ENCODE peak calls at places on chromosomes 1 and 21, in four cellular contexts. Y is kidney epithelial cell, J is ureter, U is kidney. R is an unnamed sample.

GRCh38 chr1:77218477-77219165 is 609 bp downstream of the PIGK start:
- DNase-seq in Y (no peak), J (no peak), U (no peak), R (no peak)

GRCh38 chr1:202860744-202861419 is 28.1 kb downstream of the RABIF start:
- DNase-seq in Y (no peak), J (peak; percentile 67), U (peak; percentile 77), R (no peak)

GRCh38 chr1:234634387-234634786 is 24.4 kb upstream of the IRF2BP2 start:
- DNase-seq in Y (no peak), J (no peak), U (no peak), R (no peak)

GRCh38 chr1:227947425-227947677 is 381 bp downstream of the WNT9A start:
- DNase-seq in Y (no peak), J (peak; percentile 45), U (no peak), R (no peak)

GRCh38 chr1:200530551-200531261 is 89.8 kb downstream of the KIF14 start:
- DNase-seq in Y (no peak), J (no peak), U (no peak), R (no peak)

GRCh38 chr1:38763106-38763505 is 96.5 kb downstream of the RRAGC start:
- DNase-seq in Y (no peak), J (no peak), U (no peak), R (no peak)

GRCh38 chr21:33660406-33660805 is 18.1 kb downstream of the ITSN1 start:
- DNase-seq in Y (no peak), J (no peak), U (no peak), R (no peak)

GRCh38 chr1:165444897-165445370 is at the start of gene RXRG:
- DNase-seq in Y (no peak), J (no peak), U (peak; percentile 77), R (no peak)

GRCh38 chr1:175169305-175170018 is 23.1 kb downstream of the KIAA0040 start:
- DNase-seq in Y (peak; percentile 31), J (no peak), U (no peak), R (no peak)